ENCODE peak calls at places on chromosomes 12 and 14, in eight cellular contexts. One of them, this sample, is unnamed.

GRCh38 chr14:55256586-55256985 is 14.6 kb upstream of the FBXO34 start:
- DNase-seq in ovary: no peak
- DNase-seq in DND-41: no peak
- DNase-seq in lung: no peak
- DNase-seq in neural progenitor cell: no peak
- DNase-seq in CD8-positive, alpha-beta T cell: no peak
- DNase-seq in astrocyte: no peak
- DNase-seq in upper lobe of left lung: no peak
- DNase-seq in this sample: no peak

GRCh38 chr12:104951759-104952509 is 6.2 kb downstream of the SLC41A2 start:
- DNase-seq in astrocyte: peak
- DNase-seq in neural progenitor cell: no peak
- DNase-seq in upper lobe of left lung: no peak
- DNase-seq in DND-41: no peak
- DNase-seq in CD8-positive, alpha-beta T cell: no peak
- DNase-seq in ovary: no peak
- DNase-seq in lung: no peak
- DNase-seq in this sample: peak

GRCh38 chr14:101482066-101482465 is 79.2 kb upstream of the DIO3 start:
- DNase-seq in CD8-positive, alpha-beta T cell: no peak
- DNase-seq in lung: no peak
- DNase-seq in upper lobe of left lung: no peak
- DNase-seq in astrocyte: no peak
- DNase-seq in neural progenitor cell: no peak
- DNase-seq in DND-41: no peak
- DNase-seq in ovary: no peak
- DNase-seq in this sample: no peak

GRCh38 chr14:99203801-99204200 is 68.2 kb downstream of the BCL11B start:
- DNase-seq in astrocyte: no peak
- DNase-seq in CD8-positive, alpha-beta T cell: no peak
- DNase-seq in DND-41: no peak
- DNase-seq in lung: no peak
- DNase-seq in neural progenitor cell: no peak
- DNase-seq in upper lobe of left lung: no peak
- DNase-seq in ovary: no peak
- DNase-seq in this sample: no peak

GRCh38 chr14:60356921-60357550 is 108.0 kb downstream of the PPM1A start:
- DNase-seq in CD8-positive, alpha-beta T cell: no peak
- DNase-seq in ovary: no peak
- DNase-seq in DND-41: no peak
- DNase-seq in neural progenitor cell: peak
- DNase-seq in upper lobe of left lung: no peak
- DNase-seq in lung: no peak
- DNase-seq in astrocyte: no peak
- DNase-seq in this sample: no peak

GRCh38 chr12:72790273-72790672 is 518.1 kb downstream of the TRHDE start:
- DNase-seq in neural progenitor cell: no peak
- DNase-seq in DND-41: no peak
- DNase-seq in lung: no peak
- DNase-seq in astrocyte: no peak
- DNase-seq in CD8-positive, alpha-beta T cell: no peak
- DNase-seq in upper lobe of left lung: no peak
- DNase-seq in ovary: no peak
- DNase-seq in this sample: no peak

GRCh38 chr14:92035890-92036289 is 4.0 kb downstream of the TRIP11 start:
- DNase-seq in CD8-positive, alpha-beta T cell: no peak
- DNase-seq in neural progenitor cell: no peak
- DNase-seq in DND-41: no peak
- DNase-seq in astrocyte: no peak
- DNase-seq in ovary: no peak
- DNase-seq in upper lobe of left lung: no peak
- DNase-seq in lung: no peak
- DNase-seq in this sample: no peak

GRCh38 chr14:81506512-81506911 is 27.1 kb downstream of the SEL1L start:
- DNase-seq in DND-41: no peak
- DNase-seq in lung: no peak
- DNase-seq in CD8-positive, alpha-beta T cell: no peak
- DNase-seq in neural progenitor cell: no peak
- DNase-seq in upper lobe of left lung: no peak
- DNase-seq in astrocyte: no peak
- DNase-seq in ovary: no peak
- DNase-seq in this sample: no peak

GRCh38 chr14:94923771-94924170 is 153.9 kb upstream of the GSC start:
- DNase-seq in upper lobe of left lung: no peak
- DNase-seq in ovary: no peak
- DNase-seq in astrocyte: no peak
- DNase-seq in neural progenitor cell: no peak
- DNase-seq in DND-41: no peak
- DNase-seq in lung: no peak
- DNase-seq in CD8-positive, alpha-beta T cell: no peak
- DNase-seq in this sample: no peak

GRCh38 chr14:32453857-32454810 is 125.0 kb downstream of the AKAP6 start:
- DNase-seq in ovary: no peak
- DNase-seq in CD8-positive, alpha-beta T cell: no peak
- DNase-seq in astrocyte: no peak
- DNase-seq in neural progenitor cell: no peak
- DNase-seq in upper lobe of left lung: no peak
- DNase-seq in DND-41: no peak
- DNase-seq in lung: no peak
- DNase-seq in this sample: peak

GRCh38 chr12:101700299-101700820 is 2.9 kb downstream of the CHPT1 start:
- DNase-seq in neural progenitor cell: no peak
- DNase-seq in DND-41: no peak
- DNase-seq in upper lobe of left lung: no peak
- DNase-seq in ovary: no peak
- DNase-seq in CD8-positive, alpha-beta T cell: no peak
- DNase-seq in astrocyte: no peak
- DNase-seq in lung: no peak
- DNase-seq in this sample: peak

GRCh38 chr14:95185033-95185432 is 27.7 kb upstream of the DICER1 start:
- DNase-seq in CD8-positive, alpha-beta T cell: no peak
- DNase-seq in DND-41: no peak
- DNase-seq in ovary: no peak
- DNase-seq in neural progenitor cell: no peak
- DNase-seq in lung: no peak
- DNase-seq in upper lobe of left lung: no peak
- DNase-seq in astrocyte: no peak
- DNase-seq in this sample: no peak

GRCh38 chr14:23550131-23550826 is 1.3 kb downstream of the ZFHX2 start:
- DNase-seq in astrocyte: no peak
- DNase-seq in ovary: no peak
- DNase-seq in neural progenitor cell: peak
- DNase-seq in CD8-positive, alpha-beta T cell: no peak
- DNase-seq in upper lobe of left lung: no peak
- DNase-seq in DND-41: no peak
- DNase-seq in lung: no peak
- DNase-seq in this sample: peak

GRCh38 chr12:125882141-125882540 is 816.9 kb downstream of the AACS start:
- DNase-seq in ovary: no peak
- DNase-seq in upper lobe of left lung: no peak
- DNase-seq in neural progenitor cell: peak
- DNase-seq in DND-41: no peak
- DNase-seq in astrocyte: peak
- DNase-seq in CD8-positive, alpha-beta T cell: no peak
- DNase-seq in lung: no peak
- DNase-seq in this sample: no peak

GRCh38 chr12:16325426-16325825 is 22.0 kb upstream of the MGST1 start:
- DNase-seq in neural progenitor cell: no peak
- DNase-seq in astrocyte: no peak
- DNase-seq in CD8-positive, alpha-beta T cell: no peak
- DNase-seq in DND-41: no peak
- DNase-seq in upper lobe of left lung: no peak
- DNase-seq in lung: no peak
- DNase-seq in ovary: no peak
- DNase-seq in this sample: no peak

GRCh38 chr12:110901401-110901800 is 19.0 kb downstream of the MYL2 start:
- DNase-seq in ovary: no peak
- DNase-seq in upper lobe of left lung: no peak
- DNase-seq in astrocyte: no peak
- DNase-seq in CD8-positive, alpha-beta T cell: no peak
- DNase-seq in neural progenitor cell: no peak
- DNase-seq in DND-41: no peak
- DNase-seq in lung: no peak
- DNase-seq in this sample: no peak

GRCh38 chr12:32501835-32502333 is 102.5 kb downstream of the FGD4 start:
- DNase-seq in astrocyte: peak
- DNase-seq in neural progenitor cell: peak
- DNase-seq in DND-41: no peak
- DNase-seq in ovary: peak
- DNase-seq in upper lobe of left lung: no peak
- DNase-seq in CD8-positive, alpha-beta T cell: no peak
- DNase-seq in lung: no peak
- DNase-seq in this sample: no peak

GRCh38 chr14:50156111-50156510 is 39.7 kb upstream of the VCPKMT start:
- DNase-seq in astrocyte: no peak
- DNase-seq in ovary: no peak
- DNase-seq in CD8-positive, alpha-beta T cell: no peak
- DNase-seq in upper lobe of left lung: no peak
- DNase-seq in DND-41: no peak
- DNase-seq in neural progenitor cell: no peak
- DNase-seq in lung: no peak
- DNase-seq in this sample: no peak

GRCh38 chr12:30301291-30301690 is 394.4 kb downstream of the IPO8 start:
- DNase-seq in DND-41: no peak
- DNase-seq in astrocyte: no peak
- DNase-seq in neural progenitor cell: no peak
- DNase-seq in lung: no peak
- DNase-seq in CD8-positive, alpha-beta T cell: no peak
- DNase-seq in upper lobe of left lung: no peak
- DNase-seq in ovary: no peak
- DNase-seq in this sample: no peak

GRCh38 chr12:103955811-103956514 is 9.7 kb upstream of the TDG start:
- DNase-seq in neural progenitor cell: peak
- DNase-seq in lung: no peak
- DNase-seq in ovary: no peak
- DNase-seq in upper lobe of left lung: no peak
- DNase-seq in CD8-positive, alpha-beta T cell: no peak
- DNase-seq in DND-41: no peak
- DNase-seq in astrocyte: peak
- DNase-seq in this sample: no peak

GRCh38 chr14:94124582-94125377 is 4.6 kb downstream of the IFI27L2 start:
- DNase-seq in astrocyte: no peak
- DNase-seq in neural progenitor cell: no peak
- DNase-seq in lung: no peak
- DNase-seq in CD8-positive, alpha-beta T cell: no peak
- DNase-seq in ovary: no peak
- DNase-seq in upper lobe of left lung: no peak
- DNase-seq in DND-41: no peak
- DNase-seq in this sample: no peak

GRCh38 chr12:67592228-67593011 is 56.1 kb upstream of the DYRK2 start:
- DNase-seq in ovary: no peak
- DNase-seq in lung: no peak
- DNase-seq in DND-41: peak
- DNase-seq in CD8-positive, alpha-beta T cell: no peak
- DNase-seq in neural progenitor cell: no peak
- DNase-seq in astrocyte: peak
- DNase-seq in upper lobe of left lung: no peak
- DNase-seq in this sample: peak

GRCh38 chr14:89701079-89702043 is 253.2 kb downstream of the EFCAB11 start:
- DNase-seq in neural progenitor cell: peak
- DNase-seq in astrocyte: peak
- DNase-seq in CD8-positive, alpha-beta T cell: peak
- DNase-seq in ovary: peak
- DNase-seq in DND-41: peak
- DNase-seq in lung: peak
- DNase-seq in upper lobe of left lung: peak
- DNase-seq in this sample: peak

GRCh38 chr14:85308531-85309300 is 221.2 kb upstream of the FLRT2 start:
- DNase-seq in neural progenitor cell: peak
- DNase-seq in astrocyte: no peak
- DNase-seq in ovary: no peak
- DNase-seq in DND-41: no peak
- DNase-seq in upper lobe of left lung: no peak
- DNase-seq in lung: no peak
- DNase-seq in CD8-positive, alpha-beta T cell: no peak
- DNase-seq in this sample: no peak

GRCh38 chr12:60279224-60279623 is 683.4 kb downstream of the SLC16A7 start:
- DNase-seq in DND-41: no peak
- DNase-seq in lung: no peak
- DNase-seq in CD8-positive, alpha-beta T cell: no peak
- DNase-seq in astrocyte: peak
- DNase-seq in ovary: no peak
- DNase-seq in neural progenitor cell: no peak
- DNase-seq in upper lobe of left lung: no peak
- DNase-seq in this sample: no peak

GRCh38 chr12:131988054-131988796 is 38.5 kb downstream of the EP400 start:
- DNase-seq in ovary: no peak
- DNase-seq in upper lobe of left lung: no peak
- DNase-seq in CD8-positive, alpha-beta T cell: no peak
- DNase-seq in astrocyte: no peak
- DNase-seq in lung: no peak
- DNase-seq in neural progenitor cell: peak
- DNase-seq in DND-41: no peak
- DNase-seq in this sample: no peak
- H3K27ac ChIP-seq in ovary: peak
- H3K27ac ChIP-seq in upper lobe of left lung: no peak
- H3K27ac ChIP-seq in CD8-positive, alpha-beta T cell: no peak
- H3K27ac ChIP-seq in astrocyte: no peak
- H3K27ac ChIP-seq in lung: no peak
- H3K27ac ChIP-seq in neural progenitor cell: peak
- H3K27ac ChIP-seq in DND-41: no peak
- H3K27ac ChIP-seq in this sample: no peak

GRCh38 chr12:62603061-62603810 is 136.6 kb downstream of the MON2 start:
- DNase-seq in neural progenitor cell: peak
- DNase-seq in lung: peak
- DNase-seq in DND-41: peak
- DNase-seq in ovary: peak
- DNase-seq in upper lobe of left lung: peak
- DNase-seq in astrocyte: peak
- DNase-seq in CD8-positive, alpha-beta T cell: peak
- DNase-seq in this sample: peak
- TF ChIP-seq CTCF in neural progenitor cell: peak
- TF ChIP-seq CTCF in lung: no peak
- TF ChIP-seq CTCF in DND-41: peak
- TF ChIP-seq CTCF in ovary: peak
- TF ChIP-seq CTCF in upper lobe of left lung: peak
- TF ChIP-seq CTCF in astrocyte: peak
- TF ChIP-seq CTCF in CD8-positive, alpha-beta T cell: peak
- TF ChIP-seq CTCF in this sample: peak

GRCh38 chr12:113071427-113072112 is 15.0 kb downstream of the DTX1 start:
- DNase-seq in DND-41: no peak
- DNase-seq in neural progenitor cell: peak
- DNase-seq in ovary: no peak
- DNase-seq in CD8-positive, alpha-beta T cell: no peak
- DNase-seq in astrocyte: no peak
- DNase-seq in upper lobe of left lung: peak
- DNase-seq in lung: no peak
- DNase-seq in this sample: no peak
- H3K27ac ChIP-seq in DND-41: peak
- H3K27ac ChIP-seq in neural progenitor cell: no peak
- H3K27ac ChIP-seq in ovary: no peak
- H3K27ac ChIP-seq in CD8-positive, alpha-beta T cell: no peak
- H3K27ac ChIP-seq in astrocyte: no peak
- H3K27ac ChIP-seq in upper lobe of left lung: no peak
- H3K27ac ChIP-seq in lung: no peak
- H3K27ac ChIP-seq in this sample: no peak

DNA sequence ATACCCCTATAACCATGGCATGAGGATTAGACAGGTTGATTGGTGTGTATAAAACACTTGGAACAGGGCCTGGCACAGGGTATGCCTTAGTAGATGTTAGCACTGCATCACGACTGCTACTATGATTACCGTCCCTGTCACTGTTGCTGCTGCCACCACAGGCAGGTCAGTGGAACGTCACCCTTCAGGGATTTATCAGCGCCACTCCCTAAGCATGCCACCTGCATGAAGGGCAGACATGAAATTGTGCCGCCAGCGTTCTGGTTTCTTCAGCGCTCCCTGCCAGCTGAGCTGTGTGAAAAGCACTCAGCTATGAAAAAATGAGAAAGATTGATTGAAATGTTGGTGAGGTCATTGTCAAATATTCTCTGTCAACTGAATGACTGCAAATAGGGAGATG is 477.0 kb downstream of the DPF3 start:
- DNase-seq in CD8-positive, alpha-beta T cell: no peak
- DNase-seq in neural progenitor cell: no peak
- DNase-seq in ovary: no peak
- DNase-seq in lung: no peak
- DNase-seq in upper lobe of left lung: no peak
- DNase-seq in DND-41: no peak
- DNase-seq in astrocyte: no peak
- DNase-seq in this sample: peak
- TF ChIP-seq CTCF in CD8-positive, alpha-beta T cell: no peak
- TF ChIP-seq CTCF in neural progenitor cell: peak
- TF ChIP-seq CTCF in ovary: no peak
- TF ChIP-seq CTCF in lung: no peak
- TF ChIP-seq CTCF in upper lobe of left lung: no peak
- TF ChIP-seq CTCF in DND-41: peak
- TF ChIP-seq CTCF in astrocyte: no peak
- TF ChIP-seq CTCF in this sample: no peak